ENCODE peak calls at places on chromosomes 3 and 15, in nine cellular contexts. U, M, F, G, H, R, A, P and V are unnamed samples. For H3K4me1, the result is how much of the 10 kb centered on the place peaks cover.

GRCh38 chr3:142445816-142446254 is 2.0 kb downstream of the XRN1 start:
- DNase-seq in U (peak), M (peak), F (no peak), G (no peak), H (no peak), R (no peak), A (no peak), P (no peak), V (no peak)

GRCh38 chr3:98900265-98901031 is 1.0 kb downstream of the DCBLD2 start:
- DNase-seq in U (no peak), M (no peak), F (no peak), G (no peak), H (no peak), R (no peak), A (no peak), P (no peak), V (no peak)

GRCh38 chr15:31774045-31774444 is 256.3 kb upstream of the CHRNA7 start:
- DNase-seq in U (no peak), M (no peak), F (peak), G (no peak), H (no peak), R (no peak), A (no peak), P (no peak), V (no peak)

GRCh38 chr15:99365232-99365631 is 114.0 kb downstream of the LRRC28 start:
- DNase-seq in U (no peak), M (no peak), F (no peak), G (no peak), H (no peak), R (no peak), A (no peak), P (no peak), V (no peak)

GRCh38 chr15:101439285-101439919 is 50.1 kb downstream of the PCSK6 start:
- DNase-seq in U (peak), M (no peak), F (no peak), G (no peak), H (no peak), R (no peak), A (no peak), P (no peak), V (no peak)

GRCh38 chr3:53254190-53254809 is 1.5 kb downstream of the TKT start:
- DNase-seq in U (no peak), M (no peak), F (no peak), G (no peak), H (no peak), R (no peak), A (no peak), P (no peak), V (peak)

GRCh38 chr3:47002490-47003410 is 23.3 kb downstream of the NBEAL2 start:
- DNase-seq in U (no peak), M (no peak), F (peak), G (no peak), H (no peak), R (peak), A (no peak), P (no peak), V (no peak)

GRCh38 chr3:127954642-127955041 is 39.6 kb downstream of the KBTBD12 start:
- DNase-seq in U (no peak), M (no peak), F (no peak), G (no peak), H (no peak), R (peak), A (no peak), P (no peak), V (no peak)

GRCh38 chr3:134708025-134708597 is 57.3 kb upstream of the KY start:
- DNase-seq in U (peak), M (no peak), F (no peak), G (no peak), H (no peak), R (no peak), A (no peak), P (no peak), V (no peak)

GRCh38 chr3:67000006-67000405 is 1.9 kb downstream of the KBTBD8 start:
- DNase-seq in U (peak), M (no peak), F (no peak), G (no peak), H (no peak), R (no peak), A (no peak), P (no peak), V (no peak)

GRCh38 chr3:63940389-63940757 is 28.2 kb upstream of the SCAANT1 start:
- DNase-seq in U (peak), M (no peak), F (no peak), G (no peak), H (no peak), R (no peak), A (no peak), P (no peak), V (no peak)

GRCh38 chr3:188978772-188979171 is 193.0 kb upstream of the TPRG1 start:
- DNase-seq in U (peak), M (no peak), F (peak), G (no peak), H (no peak), R (peak), A (no peak), P (no peak), V (no peak)

GRCh38 chr3:186284661-186285060 is 77.4 kb downstream of the DGKG start:
- DNase-seq in U (no peak), M (no peak), F (no peak), G (no peak), H (no peak), R (no peak), A (no peak), P (no peak), V (no peak)

GRCh38 chr3:25781758-25782594 is 1.3 kb downstream of the NGLY1 start:
- DNase-seq in U (no peak), M (no peak), F (no peak), G (no peak), H (no peak), R (no peak), A (no peak), P (no peak), V (no peak)

GRCh38 chr3:67739851-67740250 is 85.4 kb upstream of the SUCLG2 start:
- DNase-seq in U (peak), M (no peak), F (no peak), G (no peak), H (no peak), R (no peak), A (no peak), P (no peak), V (no peak)

GRCh38 chr3:142844339-142844977 is 44.4 kb downstream of the PCOLCE2 start:
- DNase-seq in U (peak), M (no peak), F (peak), G (no peak), H (no peak), R (no peak), A (no peak), P (no peak), V (no peak)

GRCh38 chr3:119562307-119562961 is 3.0 kb upstream of the CD80 start:
- DNase-seq in U (no peak), M (no peak), F (no peak), G (no peak), H (peak), R (no peak), A (peak), P (no peak), V (no peak)

GRCh38 chr3:191051037-191051436 is 148.0 kb upstream of the OSTN start:
- DNase-seq in U (peak), M (no peak), F (peak), G (no peak), H (no peak), R (no peak), A (no peak), P (no peak), V (no peak)

GRCh38 chr15:56428821-56429458 is 36.0 kb downstream of the MNS1 start:
- DNase-seq in U (peak), M (no peak), F (peak), G (no peak), H (no peak), R (no peak), A (peak), P (no peak), V (no peak)

GRCh38 chr3:169390741-169391300 is 272.7 kb downstream of the MECOM start:
- DNase-seq in U (peak), M (no peak), F (no peak), G (no peak), H (no peak), R (no peak), A (no peak), P (no peak), V (no peak)

GRCh38 chr3:187798531-187799520 is 53.6 kb upstream of the BCL6 start:
- DNase-seq in U (no peak), M (no peak), F (no peak), G (no peak), H (no peak), R (no peak), A (peak), P (no peak), V (no peak)

GRCh38 chr15:42038401-42038800 is 17.6 kb upstream of the PLA2G4E start:
- DNase-seq in U (no peak), M (no peak), F (no peak), G (no peak), H (no peak), R (no peak), A (no peak), P (no peak), V (no peak)

GRCh38 chr15:100332721-100333120 is 9.1 kb downstream of the ADAMTS17 start:
- DNase-seq in U (no peak), M (no peak), F (no peak), G (no peak), H (no peak), R (no peak), A (no peak), P (no peak), V (no peak)

GRCh38 chr15:60994842-60995495 is 234.1 kb downstream of the RORA start:
- DNase-seq in U (no peak), M (peak), F (no peak), G (no peak), H (no peak), R (no peak), A (no peak), P (no peak), V (no peak)

GRCh38 chr3:152196782-152197181 is 71.9 kb upstream of the MBNL1 start:
- DNase-seq in U (no peak), M (no peak), F (no peak), G (no peak), H (no peak), R (no peak), A (no peak), P (no peak), V (no peak)
- H3K27ac ChIP-seq in U (no peak), M (peak), F (no peak), G (peak), H (peak), R (peak), A (peak), P (peak), V (peak)

DNA sequence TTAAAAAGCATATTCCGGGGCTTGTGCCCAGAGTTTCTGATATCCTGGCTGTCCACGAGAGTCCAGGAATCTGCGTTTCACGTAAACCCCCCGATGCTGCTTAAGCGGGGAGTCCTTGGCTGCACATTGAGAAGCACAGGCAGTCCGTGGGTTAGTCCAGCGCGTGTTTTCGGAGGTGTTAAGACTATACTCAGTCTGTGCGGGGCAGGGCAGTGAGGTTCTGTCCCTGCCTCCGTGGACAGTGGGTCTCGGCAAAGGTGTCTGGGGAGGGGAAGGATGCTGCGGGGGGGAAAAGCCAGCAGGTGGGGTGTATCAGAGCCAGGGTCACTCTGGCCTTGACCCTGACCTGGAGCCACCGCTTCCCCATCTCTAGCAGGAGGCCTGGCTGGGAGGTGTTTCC is 106.2 kb downstream of the TMEM266 start:
- DNase-seq in U (no peak), M (no peak), F (no peak), G (no peak), H (no peak), R (no peak), A (no peak), P (no peak), V (no peak)
- H3K4me1 ChIP-seq in U (under half), M (under half), F (under half), G (under half), H (under half), R (under half), A (under half), P (under half), V (under half)

GRCh38 chr3:72338082-72338941 is 509.9 kb downstream of the SHQ1 start:
- DNase-seq in U (peak), M (no peak), F (no peak), G (no peak), H (no peak), R (no peak), A (no peak), P (no peak), V (no peak)
- H3K27ac ChIP-seq in U (peak), M (no peak), F (no peak), G (no peak), H (no peak), R (no peak), A (no peak), P (no peak), V (peak)

GRCh38 chr3:196145420-196146262 is 63.8 kb upstream of the TFRC start:
- DNase-seq in U (no peak), M (no peak), F (no peak), G (no peak), H (no peak), R (no peak), A (no peak), P (peak), V (no peak)

GRCh38 chr3:196150481-196150880 is 60.7 kb downstream of the ZDHHC19 start:
- DNase-seq in U (no peak), M (no peak), F (no peak), G (no peak), H (no peak), R (no peak), A (no peak), P (no peak), V (no peak)

GRCh38 chr3:196147116-196147515 is 64.1 kb downstream of the ZDHHC19 start:
- DNase-seq in U (no peak), M (no peak), F (no peak), G (no peak), H (no peak), R (no peak), A (no peak), P (no peak), V (no peak)

GRCh38 chr3:196149375-196149774 is 61.8 kb downstream of the ZDHHC19 start:
- DNase-seq in U (no peak), M (no peak), F (no peak), G (no peak), H (no peak), R (no peak), A (no peak), P (no peak), V (no peak)

GRCh38 chr3:196149922-196150321 is 61.3 kb downstream of the ZDHHC19 start:
- DNase-seq in U (no peak), M (no peak), F (no peak), G (no peak), H (no peak), R (no peak), A (no peak), P (no peak), V (no peak)
- H3K4me1 ChIP-seq in U (under half), M (under half), F (under half), G (under half), H (under half), R (under half), A (under half), P (under half), V (under half)

DNA sequence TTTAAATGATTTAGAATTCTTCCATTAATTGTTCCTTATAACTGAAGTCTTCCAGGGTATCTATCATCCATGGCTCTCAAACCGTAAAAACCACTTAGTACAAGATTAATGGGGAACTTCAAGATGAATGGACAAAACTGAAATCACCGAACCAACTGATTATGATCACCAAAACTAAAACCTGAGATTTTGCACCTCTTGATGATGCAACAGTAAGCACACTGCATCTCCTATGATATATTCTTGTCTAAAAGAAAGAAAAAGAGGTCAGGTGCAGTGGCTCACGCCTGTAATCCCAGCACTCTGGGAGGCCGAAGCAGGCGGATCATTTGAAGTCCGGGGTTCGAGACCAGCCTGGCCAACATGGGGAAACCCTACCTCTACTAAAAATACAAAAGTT is 3.6 kb upstream of the ISY1 start:
- DNase-seq in U (no peak), M (no peak), F (no peak), G (no peak), H (no peak), R (no peak), A (no peak), P (no peak), V (no peak)
- H3K27ac ChIP-seq in U (no peak), M (no peak), F (peak), G (no peak), H (no peak), R (no peak), A (no peak), P (no peak), V (no peak)

GRCh38 chr15:35020974-35021373 is 32.9 kb upstream of the ZNF770 start:
- DNase-seq in U (no peak), M (no peak), F (no peak), G (no peak), H (no peak), R (no peak), A (no peak), P (no peak), V (no peak)

GRCh38 chr15:35019401-35020327 is 31.6 kb upstream of the ZNF770 start:
- DNase-seq in U (peak), M (peak), F (peak), G (no peak), H (no peak), R (no peak), A (no peak), P (no peak), V (no peak)

DNA sequence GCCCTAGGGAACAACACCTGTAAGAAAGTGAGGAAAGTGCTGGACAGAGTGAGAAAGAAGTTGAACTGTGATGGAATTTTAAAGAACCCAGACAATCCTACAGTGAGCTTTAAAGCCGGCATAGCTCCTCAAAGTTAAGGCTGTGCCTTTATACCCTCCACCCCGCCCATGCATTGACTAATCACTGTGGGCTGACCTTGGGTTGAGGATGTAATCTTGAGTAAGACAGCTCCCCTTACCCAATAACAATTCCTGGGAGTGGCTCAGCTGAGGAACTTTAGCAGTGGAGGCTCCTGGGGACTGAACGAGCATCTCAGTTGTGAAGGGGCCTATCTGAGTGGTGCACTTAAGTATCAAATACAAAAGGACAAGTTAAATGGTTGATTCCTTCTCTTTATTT is 35.7 kb upstream of the ZNF770 start:
- DNase-seq in U (no peak), M (no peak), F (peak), G (no peak), H (no peak), R (peak), A (no peak), P (peak), V (no peak)
- H3K4me1 ChIP-seq in U (under half), M (under half), F (under half), G (under half), H (under half), R (under half), A (under half), P (under half), V (under half)

GRCh38 chr15:32941823-32942222 is 224.0 kb downstream of the GREM1 start:
- DNase-seq in U (no peak), M (no peak), F (no peak), G (no peak), H (no peak), R (no peak), A (no peak), P (no peak), V (no peak)

GRCh38 chr15:32942286-32942927 is 224.6 kb downstream of the GREM1 start:
- DNase-seq in U (peak), M (no peak), F (no peak), G (no peak), H (no peak), R (no peak), A (no peak), P (no peak), V (no peak)

DNA sequence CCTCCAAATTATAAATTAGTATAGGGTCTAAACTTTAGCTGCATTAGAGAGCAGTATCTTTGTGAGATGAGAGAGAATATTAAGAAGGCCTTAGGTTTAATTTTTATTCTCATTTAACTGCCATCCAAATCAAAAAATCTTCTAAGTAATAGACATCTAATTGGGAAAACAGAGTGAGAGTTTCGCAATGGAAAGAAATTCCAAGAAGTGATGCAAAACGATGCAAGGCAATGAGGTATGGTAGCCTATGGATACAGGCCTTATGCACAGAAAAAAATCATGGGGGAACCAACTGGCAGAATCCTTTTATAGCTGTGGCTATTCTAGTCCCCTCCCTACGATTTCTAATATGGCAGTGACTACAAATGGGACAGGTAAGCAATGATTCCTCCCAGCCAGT is 225.9 kb downstream of the GREM1 start:
- DNase-seq in U (no peak), M (no peak), F (no peak), G (no peak), H (no peak), R (no peak), A (no peak), P (no peak), V (no peak)
- H3K27ac ChIP-seq in U (no peak), M (no peak), F (no peak), G (no peak), H (no peak), R (no peak), A (no peak), P (no peak), V (no peak)

GRCh38 chr3:129593230-129593594 is 13.3 kb downstream of the PLXND1 start:
- DNase-seq in U (no peak), M (no peak), F (no peak), G (no peak), H (no peak), R (no peak), A (no peak), P (no peak), V (no peak)
- H3K4me1 ChIP-seq in U (under half), M (under half), F (half or more), G (under half), H (under half), R (half or more), A (under half), P (half or more), V (under half)

GRCh38 chr3:42035816-42036482 is 55.2 kb upstream of the TRAK1 start:
- DNase-seq in U (no peak), M (peak), F (no peak), G (no peak), H (no peak), R (no peak), A (no peak), P (no peak), V (no peak)
- H3K27ac ChIP-seq in U (peak), M (peak), F (peak), G (no peak), H (no peak), R (peak), A (no peak), P (peak), V (no peak)